ENCODE peak calls at places on chromosomes 1 and 21, in six cellular contexts. S is neural crest cell, W is B cell, D is GM10248, K is prostate gland, P is heart left ventricle. J is an unnamed sample.

GRCh38 chr21:38496224-38496623 is 2.1 kb downstream of the ERG start:
- DNase-seq in W (no peak), P (no peak), D (no peak), K (no peak), S (no peak), J (no peak)

GRCh38 chr1:220594356-220594755 is 66.4 kb downstream of the MARK1 start:
- DNase-seq in K (no peak), S (no peak), D (no peak), P (no peak), W (no peak), J (no peak)

GRCh38 chr1:209391792-209392191 is 191.7 kb upstream of the CAMK1G start:
- DNase-seq in S (no peak), K (no peak), P (no peak), W (no peak), D (no peak), J (no peak)

GRCh38 chr21:38787461-38788274 is 18.1 kb upstream of the ETS2 start:
- DNase-seq in S (no peak), P (no peak), W (no peak), K (peak), D (peak), J (no peak)

GRCh38 chr1:94702440-94702810 is 117.7 kb upstream of the SLC44A3 start:
- DNase-seq in P (no peak), S (no peak), D (no peak), K (no peak), W (no peak), J (no peak)

GRCh38 chr1:8025061-8025670 is 943 bp downstream of the ERRFI1 start:
- DNase-seq in K (no peak), S (no peak), W (peak), P (no peak), D (no peak), J (no peak)

GRCh38 chr1:203217139-203217621 is 12.3 kb downstream of the CHIT1 start:
- DNase-seq in S (no peak), D (no peak), P (no peak), K (no peak), W (no peak), J (no peak)

GRCh38 chr1:224509881-224510280 is 75.3 kb upstream of the WDR26 start:
- DNase-seq in S (no peak), W (no peak), K (no peak), D (no peak), P (no peak), J (no peak)

GRCh38 chr1:37634554-37635308 is at the start of gene RSPO1:
- DNase-seq in P (no peak), S (no peak), W (no peak), K (no peak), D (no peak), J (no peak)

GRCh38 chr1:66537718-66538117 is 3.8 kb downstream of the SGIP1 start:
- DNase-seq in P (no peak), D (no peak), S (no peak), W (no peak), K (no peak), J (no peak)

GRCh38 chr1:41319803-41320711 is 41.2 kb upstream of the FOXO6 start:
- DNase-seq in S (no peak), K (no peak), D (no peak), W (no peak), P (peak), J (no peak)

GRCh38 chr1:63418101-63418500 is 50.7 kb downstream of the ALG6 start:
- DNase-seq in K (no peak), S (no peak), P (no peak), W (no peak), D (no peak), J (no peak)

GRCh38 chr1:45266151-45266801 is 59.9 kb upstream of the ZSWIM5 start:
- DNase-seq in K (peak), S (no peak), D (no peak), P (peak), W (no peak), J (no peak)

GRCh38 chr1:85268801-85269585 is 7.4 kb downstream of the BCL10 start:
- DNase-seq in D (no peak), W (no peak), P (no peak), K (no peak), S (no peak), J (no peak)

GRCh38 chr1:15273274-15273673 is 26.3 kb downstream of the FHAD1 start:
- DNase-seq in W (no peak), K (no peak), P (no peak), S (no peak), D (no peak), J (no peak)

GRCh38 chr1:164723296-164723731 is 164.3 kb downstream of the PBX1 start:
- DNase-seq in S (no peak), K (peak), D (no peak), P (no peak), W (no peak), J (no peak)

GRCh38 chr1:180194546-180195207 is 35.4 kb upstream of the LHX4 start:
- DNase-seq in P (no peak), D (no peak), S (no peak), K (no peak), W (no peak), J (no peak)

GRCh38 chr1:33428661-33429060 is 2.2 kb downstream of the PHC2 start:
- DNase-seq in W (no peak), D (no peak), P (no peak), S (no peak), K (no peak), J (no peak)

GRCh38 chr1:31244326-31244725 is 4.6 kb upstream of the NKAIN1 start:
- DNase-seq in K (no peak), S (no peak), D (no peak), W (no peak), P (no peak), J (no peak)

GRCh38 chr1:22428672-22429071 is 23.0 kb upstream of the ZBTB40 start:
- DNase-seq in W (no peak), D (peak), S (no peak), K (no peak), P (no peak), J (no peak)

GRCh38 chr21:16573581-16573980 is 843.8 kb downstream of the USP25 start:
- DNase-seq in K (no peak), D (no peak), P (no peak), S (no peak), W (no peak), J (no peak)

GRCh38 chr1:226722901-226723639 is 16.0 kb downstream of the ITPKB start:
- DNase-seq in K (no peak), P (no peak), D (no peak), S (no peak), W (no peak), J (no peak)

GRCh38 chr1:20327467-20327866 is 36.8 kb downstream of the VWA5B1 start:
- DNase-seq in S (no peak), W (no peak), K (no peak), P (no peak), D (no peak), J (no peak)

GRCh38 chr1:26020941-26021646 is 481 bp upstream of the EXTL1 start:
- DNase-seq in W (no peak), D (no peak), K (no peak), P (peak), S (no peak), J (no peak)

GRCh38 chr1:56688522-56689026 is 43.5 kb downstream of the PRKAA2 start:
- DNase-seq in S (no peak), W (no peak), D (peak), P (no peak), K (no peak), J (no peak)

GRCh38 chr1:101262601-101263348 is 26.0 kb downstream of the S1PR1 start:
- DNase-seq in D (no peak), K (no peak), W (no peak), P (no peak), S (no peak), J (no peak)

GRCh38 chr1:55718758-55719671 is 503.9 kb upstream of the USP24 start:
- DNase-seq in W (no peak), S (no peak), P (no peak), D (no peak), K (no peak), J (no peak)

GRCh38 chr1:240611619-240612490 is at the start of gene GREM2:
- DNase-seq in K (peak), W (no peak), S (peak), P (no peak), D (peak), J (peak)

DNA sequence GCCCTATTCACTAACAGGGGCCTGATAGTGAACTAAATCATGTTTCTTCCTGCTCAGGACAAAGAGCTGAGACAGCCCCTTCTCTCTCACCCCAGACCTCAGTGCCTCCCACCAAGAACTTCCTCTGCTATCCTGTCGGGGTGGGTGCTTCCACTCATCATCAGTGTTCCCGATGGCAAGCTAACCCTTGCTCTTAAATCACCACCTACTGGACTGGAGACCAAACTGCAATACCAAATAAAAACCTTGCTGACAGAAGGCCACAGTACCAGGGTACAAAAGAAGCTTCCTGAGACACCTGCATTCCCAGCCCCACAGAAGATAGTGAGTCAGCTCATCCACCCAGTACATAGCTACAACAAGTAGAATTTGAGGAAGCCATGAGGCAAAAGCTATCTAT is 799.5 kb downstream of the LTN1 start:
- DNase-seq in K (no peak), D (no peak), W (no peak), P (no peak), S (no peak), J (no peak)
- TF ChIP-seq CTCF in K (no peak), D (no peak), W (no peak), P (no peak), S (no peak), J (no peak)

DNA sequence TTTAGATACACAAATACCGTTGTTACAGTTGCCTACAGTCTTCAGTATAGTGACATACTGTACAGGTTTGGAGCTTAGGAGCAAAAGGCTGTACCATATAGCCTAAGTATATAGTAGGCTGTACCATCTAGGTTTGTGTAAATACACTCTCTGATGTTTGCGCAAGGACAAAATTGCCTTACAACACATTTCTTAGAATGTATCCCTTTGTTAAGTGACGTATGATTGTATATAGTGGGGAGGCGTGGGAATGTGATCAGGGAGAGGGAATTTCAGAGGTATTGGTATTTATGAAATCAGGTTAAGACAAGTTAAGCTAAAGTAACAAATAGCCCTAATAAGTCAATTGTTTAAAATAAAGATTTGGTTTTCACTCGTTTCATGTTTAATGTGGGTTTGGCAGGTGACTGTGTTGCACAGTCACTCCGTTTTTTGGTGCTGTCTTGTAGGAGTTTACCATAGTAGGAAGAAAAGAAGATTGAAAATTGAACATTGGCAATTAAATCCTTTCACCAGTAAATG is 2.7 kb downstream of the GORAB start:
- DNase-seq in D (no peak), S (no peak), P (no peak), K (no peak), W (no peak), J (no peak)
- TF ChIP-seq CTCF in D (no peak), S (no peak), P (no peak), K (no peak), W (no peak), J (no peak)

DNA sequence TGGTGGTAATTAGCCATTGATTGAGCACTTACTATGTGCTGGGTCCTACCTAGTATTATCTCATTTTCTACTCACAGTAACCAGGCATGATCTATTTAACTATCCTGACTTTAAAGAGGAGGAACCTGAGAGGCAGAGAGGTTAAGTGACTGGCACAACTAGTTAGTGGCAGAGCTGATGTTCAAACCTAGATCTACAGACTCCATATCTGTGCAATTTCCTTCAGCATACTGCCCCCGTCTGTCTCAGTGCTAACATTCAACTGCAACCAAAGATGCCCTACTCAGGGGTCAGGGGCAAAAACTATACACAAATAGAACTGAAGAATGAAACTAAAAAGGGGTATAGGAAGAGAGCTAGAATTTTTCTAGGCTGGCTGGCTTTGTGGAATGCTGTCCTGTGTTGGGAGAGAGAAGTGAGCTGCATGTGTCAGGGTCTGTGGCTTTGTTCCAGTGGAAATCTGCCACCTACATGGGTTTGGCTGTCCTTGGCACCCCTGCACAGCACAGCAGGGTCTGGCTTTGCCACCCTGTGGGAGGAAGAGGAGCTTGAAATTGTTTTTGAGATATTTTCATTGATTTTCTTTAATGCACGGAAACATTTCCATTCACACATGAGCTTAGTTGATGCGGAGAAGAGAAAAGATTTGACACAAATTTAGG is 368.5 kb downstream of the RPS6KC1 start:
- DNase-seq in S (no peak), P (no peak), W (no peak), D (no peak), K (no peak), J (no peak)
- TF ChIP-seq CTCF in S (no peak), P (no peak), W (no peak), D (no peak), K (no peak), J (no peak)

DNA sequence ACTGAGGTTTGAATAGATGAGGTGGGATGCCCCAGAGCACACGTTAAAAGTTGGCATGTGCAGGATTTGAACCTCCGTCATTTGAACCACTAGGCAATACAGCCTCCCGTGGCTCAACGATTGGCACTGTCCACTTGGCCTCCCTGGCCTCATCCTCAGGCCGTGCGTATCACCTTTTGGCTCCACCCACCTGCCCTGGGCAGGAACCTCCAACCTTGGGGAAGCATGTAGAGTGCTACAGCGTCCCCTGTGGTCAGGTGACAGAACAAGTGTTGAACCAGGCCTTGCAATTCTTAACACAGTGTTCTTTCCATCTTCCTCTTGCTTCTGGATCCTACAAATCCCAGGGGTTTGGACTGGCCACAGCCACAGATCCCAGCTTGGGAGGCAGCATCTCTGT is 112.6 kb downstream of the PAX7 start:
- DNase-seq in D (no peak), W (no peak), K (no peak), P (no peak), S (no peak), J (no peak)
- TF ChIP-seq CTCF in D (no peak), W (no peak), K (no peak), P (no peak), S (no peak), J (no peak)

GRCh38 chr1:23805025-23805424 is 4.5 kb upstream of the GALE start:
- DNase-seq in W (no peak), D (no peak), P (no peak), K (no peak), S (no peak), J (no peak)

GRCh38 chr1:23803674-23804073 is 3.1 kb upstream of the GALE start:
- DNase-seq in D (no peak), W (no peak), S (no peak), K (no peak), P (no peak), J (no peak)

GRCh38 chr1:23801338-23801748 is 789 bp upstream of the GALE start:
- DNase-seq in S (no peak), D (no peak), P (no peak), K (no peak), W (no peak), J (no peak)

GRCh38 chr1:23801876-23802275 is 1.3 kb upstream of the GALE start:
- DNase-seq in K (no peak), S (no peak), P (no peak), D (no peak), W (no peak), J (no peak)

DNA sequence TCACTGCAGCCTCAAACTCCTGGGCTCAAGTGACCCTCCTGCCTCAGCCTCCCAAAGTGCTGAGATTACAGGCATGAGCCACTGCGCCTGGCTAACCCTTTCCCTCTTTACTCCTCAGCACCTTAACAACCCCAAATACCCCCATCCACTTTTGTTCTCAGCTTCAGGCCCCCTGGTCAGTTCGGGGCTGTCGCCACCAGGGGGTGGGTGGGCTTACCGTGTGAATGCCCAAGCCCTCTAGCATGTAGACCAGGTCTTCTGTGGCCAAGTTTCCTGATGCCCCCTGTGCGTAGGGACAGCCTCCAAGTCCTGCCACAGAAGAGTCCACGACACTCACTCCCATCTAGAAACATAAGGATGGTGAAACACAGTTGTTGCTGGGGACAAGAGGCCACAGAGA is 3.6 kb upstream of the GALE start:
- DNase-seq in S (no peak), W (no peak), D (no peak), K (no peak), P (no peak), J (no peak)
- TF ChIP-seq CTCF in S (peak), W (no peak), D (no peak), K (no peak), P (no peak), J (no peak)

DNA sequence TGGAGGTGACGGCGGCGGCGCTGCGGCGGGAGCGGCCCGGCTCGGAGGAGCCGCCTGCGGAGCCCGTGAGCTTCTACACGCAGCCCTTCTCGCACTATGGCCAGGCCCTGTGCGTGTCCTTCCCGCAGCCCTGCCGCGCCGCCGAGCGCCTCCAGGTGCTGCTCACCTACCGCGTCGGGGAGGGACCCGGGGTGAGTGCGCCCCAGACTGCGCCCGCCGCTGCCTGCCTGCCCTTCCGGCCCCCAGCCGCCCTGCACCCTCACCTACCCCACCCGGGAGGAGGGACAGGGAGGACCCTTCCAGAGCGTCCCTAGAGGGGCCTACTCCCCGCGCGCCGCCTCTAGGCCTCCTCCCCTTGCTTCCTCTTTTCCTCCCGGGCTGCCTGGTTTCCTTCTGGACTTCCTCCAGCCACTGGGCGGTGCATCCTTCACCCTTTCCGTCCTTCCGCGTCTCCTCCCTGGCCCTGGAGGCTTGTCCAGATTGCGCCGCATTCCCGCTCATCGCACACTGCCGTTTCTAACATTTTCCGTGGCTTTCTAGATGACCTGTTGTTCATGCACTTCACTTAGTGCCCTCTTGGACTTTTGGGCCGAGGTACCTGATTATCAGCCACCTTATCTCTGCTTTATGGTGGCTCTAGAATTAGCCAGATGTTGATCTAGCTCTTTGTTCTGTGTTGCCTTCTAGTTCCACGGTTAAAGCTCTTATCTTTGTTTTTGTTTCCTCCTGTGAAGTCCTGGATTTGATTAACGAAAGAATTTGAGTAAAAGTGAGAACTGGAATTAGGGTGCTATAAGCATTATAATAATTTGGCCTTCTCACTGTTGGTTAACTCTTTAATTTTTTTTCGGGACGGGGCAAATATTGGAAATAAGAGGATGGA is 716 bp downstream of the RNPEP start:
- DNase-seq in K (peak), D (peak), W (peak), P (peak), S (peak), J (peak)
- TF ChIP-seq CTCF in K (peak), D (no peak), W (no peak), P (peak), S (peak), J (no peak)

J was measured in CD4-positive, alpha-beta T cell.